ENCODE peak calls at places on chromosome 15, in seven cellular contexts. One of them, this sample, is unnamed.

GRCh38 chr15:25242166-25242879 is 196.5 kb downstream of the UBE3A start:
- DNase-seq in Peyer's patch: no peak
- DNase-seq in IMR-90: no peak
- DNase-seq in uterus: peak
- DNase-seq in A549: no peak
- DNase-seq in K562: no peak
- DNase-seq in sigmoid colon: peak
- DNase-seq in this sample: no peak

GRCh38 chr15:64443016-64443415 is 17.4 kb upstream of the ZNF609 start:
- DNase-seq in Peyer's patch: no peak
- DNase-seq in IMR-90: peak
- DNase-seq in uterus: no peak
- DNase-seq in A549: no peak
- DNase-seq in K562: no peak
- DNase-seq in sigmoid colon: no peak
- DNase-seq in this sample: no peak

GRCh38 chr15:60969658-60970057 is 259.4 kb downstream of the RORA start:
- DNase-seq in Peyer's patch: no peak
- DNase-seq in IMR-90: no peak
- DNase-seq in uterus: no peak
- DNase-seq in A549: no peak
- DNase-seq in K562: no peak
- DNase-seq in sigmoid colon: no peak
- DNase-seq in this sample: no peak

GRCh38 chr15:33757505-33758211 is 210.6 kb upstream of the CHRM5 start:
- DNase-seq in Peyer's patch: no peak
- DNase-seq in IMR-90: no peak
- DNase-seq in uterus: no peak
- DNase-seq in A549: no peak
- DNase-seq in K562: no peak
- DNase-seq in sigmoid colon: no peak
- DNase-seq in this sample: no peak

GRCh38 chr15:89198934-89199333 is 22.4 kb downstream of the RLBP1 start:
- DNase-seq in Peyer's patch: no peak
- DNase-seq in IMR-90: no peak
- DNase-seq in uterus: no peak
- DNase-seq in A549: no peak
- DNase-seq in K562: no peak
- DNase-seq in sigmoid colon: no peak
- DNase-seq in this sample: no peak

GRCh38 chr15:56298723-56299122 is 55.0 kb upstream of the RFX7 start:
- DNase-seq in Peyer's patch: no peak
- DNase-seq in IMR-90: no peak
- DNase-seq in uterus: no peak
- DNase-seq in A549: no peak
- DNase-seq in K562: no peak
- DNase-seq in sigmoid colon: no peak
- DNase-seq in this sample: no peak

GRCh38 chr15:58019503-58020376 is 45.8 kb downstream of the ALDH1A2 start:
- DNase-seq in Peyer's patch: no peak
- DNase-seq in IMR-90: peak
- DNase-seq in uterus: no peak
- DNase-seq in A549: no peak
- DNase-seq in K562: no peak
- DNase-seq in sigmoid colon: no peak
- DNase-seq in this sample: no peak

GRCh38 chr15:66839511-66840112 is 137.6 kb downstream of the SMAD6 start:
- DNase-seq in Peyer's patch: no peak
- DNase-seq in IMR-90: peak
- DNase-seq in uterus: no peak
- DNase-seq in A549: no peak
- DNase-seq in K562: no peak
- DNase-seq in sigmoid colon: no peak
- DNase-seq in this sample: no peak

GRCh38 chr15:37098468-37099320 is 1.7 kb downstream of the MEIS2 start:
- DNase-seq in Peyer's patch: no peak
- DNase-seq in IMR-90: peak
- DNase-seq in uterus: peak
- DNase-seq in A549: peak
- DNase-seq in K562: peak
- DNase-seq in sigmoid colon: peak
- DNase-seq in this sample: peak

GRCh38 chr15:57307527-57308193 is 68.6 kb upstream of the CGNL1 start:
- DNase-seq in Peyer's patch: no peak
- DNase-seq in IMR-90: no peak
- DNase-seq in uterus: no peak
- DNase-seq in A549: peak
- DNase-seq in K562: no peak
- DNase-seq in sigmoid colon: peak
- DNase-seq in this sample: no peak

GRCh38 chr15:88674661-88675060 is 35.8 kb downstream of the ISG20 start:
- DNase-seq in Peyer's patch: no peak
- DNase-seq in IMR-90: no peak
- DNase-seq in uterus: no peak
- DNase-seq in A549: no peak
- DNase-seq in K562: no peak
- DNase-seq in sigmoid colon: no peak
- DNase-seq in this sample: no peak

GRCh38 chr15:88897456-88898194 is 2.3 kb upstream of the HAPLN3 start:
- DNase-seq in Peyer's patch: peak
- DNase-seq in IMR-90: peak
- DNase-seq in uterus: peak
- DNase-seq in A549: peak
- DNase-seq in K562: peak
- DNase-seq in sigmoid colon: peak
- DNase-seq in this sample: peak

DNA sequence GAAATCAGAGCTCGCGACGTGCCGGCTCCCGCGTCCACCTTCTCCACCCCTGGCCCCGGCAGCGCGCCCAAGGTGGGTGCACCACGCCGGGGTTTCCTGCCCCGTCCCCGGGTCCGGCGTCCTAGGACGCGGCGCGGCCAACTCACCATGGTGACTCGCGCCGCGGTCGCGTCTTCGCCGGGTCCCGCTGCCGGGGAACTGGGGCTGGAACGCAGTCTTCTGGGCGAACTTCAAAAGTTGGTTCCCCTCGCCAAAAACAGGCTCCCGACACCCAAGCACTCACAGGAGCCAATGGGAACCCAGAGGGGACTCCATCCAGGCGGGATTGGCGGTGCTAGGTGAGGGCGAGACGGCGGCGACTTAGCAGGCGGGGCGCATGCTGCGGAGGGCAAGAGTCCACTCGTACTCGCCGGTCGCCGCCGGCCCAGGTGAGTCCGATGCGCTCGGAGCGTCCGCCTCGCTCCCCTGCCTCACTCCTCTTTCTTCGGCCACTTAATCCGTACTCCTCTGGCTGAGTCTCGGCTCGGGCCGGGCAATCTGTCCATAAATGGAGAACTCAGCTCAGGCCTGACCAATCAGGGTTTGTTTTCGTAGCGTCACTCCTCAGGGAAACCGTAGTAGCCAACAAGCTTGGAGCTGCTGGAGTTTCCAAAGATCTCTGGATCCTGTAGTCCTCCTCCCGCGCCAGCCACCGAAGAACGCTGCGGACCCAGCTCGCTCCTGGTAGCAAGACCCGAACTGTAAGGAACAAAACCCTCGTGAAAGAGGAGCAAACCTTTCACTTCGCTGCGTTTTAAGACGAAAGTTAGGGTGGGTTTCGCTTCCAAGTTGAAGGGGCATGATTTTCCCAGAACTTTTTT is at the start of gene MYO1E:
- DNase-seq in Peyer's patch: peak
- DNase-seq in IMR-90: peak
- DNase-seq in uterus: peak
- DNase-seq in A549: peak
- DNase-seq in K562: no peak
- DNase-seq in sigmoid colon: peak
- DNase-seq in this sample: no peak
- TF ChIP-seq POLR2A in Peyer's patch: peak
- TF ChIP-seq POLR2A in IMR-90: peak
- TF ChIP-seq POLR2A in uterus: peak
- TF ChIP-seq POLR2A in A549: peak
- TF ChIP-seq POLR2A in K562: no peak
- TF ChIP-seq POLR2A in sigmoid colon: peak
- TF ChIP-seq POLR2A in this sample: no peak

DNA sequence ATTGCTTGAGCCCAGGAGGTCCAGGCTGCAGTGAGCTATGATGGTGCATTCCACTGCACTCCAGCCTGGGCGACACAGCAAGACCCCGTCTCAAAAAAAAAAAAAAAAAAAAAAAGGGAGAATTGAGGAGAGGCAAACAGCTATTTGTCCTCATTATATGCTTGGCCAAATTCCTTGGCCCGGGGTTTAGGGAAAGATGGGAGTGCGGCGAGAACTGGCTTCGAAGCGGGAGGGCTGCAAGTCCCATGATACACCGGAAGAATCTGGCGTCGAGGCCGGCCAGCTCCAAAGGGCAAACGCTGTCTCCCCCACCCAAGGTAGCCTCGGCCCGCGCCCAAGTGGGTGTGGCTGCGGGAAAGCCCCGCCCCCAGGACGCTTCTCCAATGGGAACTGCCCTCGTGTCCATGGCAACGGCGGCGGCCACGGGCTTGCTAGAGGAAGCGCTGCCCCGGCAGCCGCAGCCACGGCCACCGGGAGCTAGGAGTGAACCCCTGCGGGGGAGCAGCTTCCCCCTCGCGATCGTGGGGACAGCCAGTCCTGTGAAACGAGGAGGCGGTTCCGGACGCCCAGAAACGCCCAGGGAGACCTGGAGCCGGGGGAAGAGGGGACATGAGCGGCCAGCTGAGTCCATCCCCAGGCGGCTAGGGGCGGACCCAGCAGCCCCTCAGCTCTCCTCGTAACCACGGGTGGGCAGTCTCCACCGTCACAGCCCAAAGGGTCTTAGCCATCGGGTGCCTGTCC is at the start of gene TTLL13:
- DNase-seq in Peyer's patch: peak
- DNase-seq in IMR-90: peak
- DNase-seq in uterus: peak
- DNase-seq in A549: peak
- DNase-seq in K562: peak
- DNase-seq in sigmoid colon: peak
- DNase-seq in this sample: peak
- TF ChIP-seq POLR2A in Peyer's patch: peak
- TF ChIP-seq POLR2A in IMR-90: no peak
- TF ChIP-seq POLR2A in uterus: no peak
- TF ChIP-seq POLR2A in A549: peak
- TF ChIP-seq POLR2A in K562: peak
- TF ChIP-seq POLR2A in sigmoid colon: peak
- TF ChIP-seq POLR2A in this sample: no peak

DNA sequence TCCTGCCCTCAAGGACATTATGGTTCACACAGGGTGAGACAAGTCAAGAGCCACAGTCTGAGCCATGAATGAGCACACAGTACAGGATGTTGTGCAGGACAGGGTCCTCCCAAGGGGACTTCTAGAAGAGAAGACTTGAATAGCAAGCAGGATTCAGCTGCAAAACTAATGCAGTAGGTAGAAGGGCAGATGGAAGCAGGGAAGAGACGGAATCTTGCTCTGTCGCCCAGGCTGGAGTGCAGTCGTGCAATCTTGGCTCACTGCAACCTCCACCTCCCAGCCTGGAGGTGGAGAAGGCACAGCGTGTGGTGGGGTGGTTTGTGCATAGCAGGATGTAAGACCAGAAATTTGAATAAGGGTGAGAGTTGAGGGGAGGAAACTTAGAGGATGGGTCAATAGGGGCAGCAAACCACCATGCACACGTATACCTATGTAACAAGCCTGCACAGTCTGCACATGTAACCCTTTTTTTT is 8.0 kb downstream of the BCL2L10 start:
- DNase-seq in Peyer's patch: peak
- DNase-seq in IMR-90: no peak
- DNase-seq in uterus: no peak
- DNase-seq in A549: no peak
- DNase-seq in K562: no peak
- DNase-seq in sigmoid colon: no peak
- DNase-seq in this sample: no peak
- TF ChIP-seq POLR2A in Peyer's patch: no peak
- TF ChIP-seq POLR2A in IMR-90: no peak
- TF ChIP-seq POLR2A in uterus: no peak
- TF ChIP-seq POLR2A in A549: no peak
- TF ChIP-seq POLR2A in K562: no peak
- TF ChIP-seq POLR2A in sigmoid colon: no peak
- TF ChIP-seq POLR2A in this sample: no peak

GRCh38 chr15:90991587-90992285 is 2.6 kb downstream of the PRC1 start:
- DNase-seq in Peyer's patch: no peak
- DNase-seq in IMR-90: no peak
- DNase-seq in uterus: no peak
- DNase-seq in A549: no peak
- DNase-seq in K562: peak
- DNase-seq in sigmoid colon: no peak
- DNase-seq in this sample: peak

GRCh38 chr15:90990446-90990845 is 3.9 kb downstream of the PRC1 start:
- DNase-seq in Peyer's patch: no peak
- DNase-seq in IMR-90: no peak
- DNase-seq in uterus: no peak
- DNase-seq in A549: no peak
- DNase-seq in K562: no peak
- DNase-seq in sigmoid colon: no peak
- DNase-seq in this sample: no peak

GRCh38 chr15:90998737-90999136 is 4.4 kb upstream of the PRC1 start:
- DNase-seq in Peyer's patch: no peak
- DNase-seq in IMR-90: no peak
- DNase-seq in uterus: no peak
- DNase-seq in A549: no peak
- DNase-seq in K562: no peak
- DNase-seq in sigmoid colon: no peak
- DNase-seq in this sample: no peak

GRCh38 chr15:90994059-90994416 is 297 bp downstream of the PRC1 start:
- DNase-seq in Peyer's patch: no peak
- DNase-seq in IMR-90: no peak
- DNase-seq in uterus: no peak
- DNase-seq in A549: no peak
- DNase-seq in K562: no peak
- DNase-seq in sigmoid colon: no peak
- DNase-seq in this sample: peak

DNA sequence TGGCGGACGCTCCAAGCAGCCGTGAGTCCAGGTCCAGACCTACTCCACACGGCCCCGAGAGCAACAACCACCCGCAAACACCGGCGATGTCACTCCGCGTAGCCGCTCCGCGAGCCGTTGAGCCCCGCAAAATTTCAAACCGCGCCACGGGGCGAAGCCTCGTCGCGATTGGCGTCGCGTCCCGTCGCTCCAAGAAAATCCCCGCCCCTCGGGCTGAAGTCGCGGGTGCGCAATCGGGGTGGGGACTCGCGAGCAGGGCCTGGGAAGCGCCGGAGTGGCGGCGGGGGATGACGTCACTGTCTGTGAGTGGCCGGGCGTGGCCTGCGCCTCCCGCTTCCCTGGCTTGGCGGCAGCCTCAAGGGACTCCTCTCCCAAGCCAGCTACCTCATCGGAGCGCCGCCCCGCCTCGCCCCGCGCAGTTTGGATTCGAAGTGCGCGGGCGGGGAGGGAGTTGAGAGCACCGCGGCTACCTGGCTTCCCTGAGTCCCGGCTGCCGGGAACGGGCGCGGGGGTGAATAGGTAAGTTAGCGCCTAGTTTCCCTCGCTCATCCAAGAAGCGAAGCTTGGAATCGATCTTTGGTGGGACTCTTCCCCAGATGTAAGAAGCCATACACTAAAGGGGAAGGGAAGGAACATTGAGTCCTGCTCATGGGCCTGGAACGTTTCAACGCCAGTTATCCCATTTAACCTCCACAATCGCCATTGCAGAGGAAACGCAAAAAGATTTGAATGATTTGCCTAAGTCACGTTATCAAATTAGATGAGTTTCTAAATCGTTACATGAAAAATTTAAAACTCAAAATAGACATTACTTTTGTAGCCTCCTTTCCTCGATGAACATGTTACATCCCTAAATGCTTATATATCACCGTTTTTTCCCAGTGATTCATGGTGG is at the start of gene PRC1:
- DNase-seq in Peyer's patch: peak
- DNase-seq in IMR-90: peak
- DNase-seq in uterus: peak
- DNase-seq in A549: peak
- DNase-seq in K562: peak
- DNase-seq in sigmoid colon: peak
- DNase-seq in this sample: peak
- TF ChIP-seq POLR2A in Peyer's patch: peak
- TF ChIP-seq POLR2A in IMR-90: peak
- TF ChIP-seq POLR2A in uterus: peak
- TF ChIP-seq POLR2A in A549: peak
- TF ChIP-seq POLR2A in K562: peak
- TF ChIP-seq POLR2A in sigmoid colon: no peak
- TF ChIP-seq POLR2A in this sample: peak